ENCODE peak calls at places on chromosomes 11 and 22, in four cellular contexts. J is HTR-8/SVneo, U is NCI-H774, V is sigmoid colon. N is an unnamed sample.

GRCh38 chr22:23500508-23501208 is 79.4 kb downstream of the IGLL1 start:
- DNase-seq in U (no peak), V (peak), J (no peak), N (no peak)

GRCh38 chr11:12453243-12453642 is 75.9 kb downstream of the PARVA start:
- DNase-seq in U (no peak), J (no peak), V (no peak), N (no peak)

GRCh38 chr22:23261900-23262450 is 81.7 kb downstream of the BCR start:
- DNase-seq in U (no peak), J (no peak), V (no peak), N (no peak)

GRCh38 chr11:73004088-73004487 is 138.0 kb downstream of the FCHSD2 start:
- DNase-seq in U (no peak), J (no peak), V (no peak), N (no peak)

GRCh38 chr11:130582176-130582575 is 133.7 kb downstream of the ADAMTS15 start:
- DNase-seq in J (no peak), U (no peak), V (no peak), N (no peak)

GRCh38 chr22:41563051-41563711 is 2.4 kb downstream of the CSDC2 start:
- DNase-seq in J (peak), V (no peak), U (no peak), N (peak)

GRCh38 chr11:24437123-24437522 is 59.7 kb upstream of the LUZP2 start:
- DNase-seq in V (no peak), U (no peak), J (no peak), N (no peak)

GRCh38 chr22:47625013-47625385 is 862.5 kb downstream of the TBC1D22A start:
- DNase-seq in J (no peak), U (no peak), V (peak), N (no peak)

GRCh38 chr11:35250631-35251030 is 111.7 kb downstream of the CD44 start:
- DNase-seq in U (no peak), V (no peak), J (no peak), N (no peak)

GRCh38 chr11:78961938-78962701 is 387.5 kb upstream of the NARS2 start:
- DNase-seq in J (no peak), U (peak), V (no peak), N (no peak)

GRCh38 chr11:100851584-100852152 is 164.6 kb downstream of the ARHGAP42 start:
- DNase-seq in J (no peak), V (no peak), U (no peak), N (no peak)

GRCh38 chr11:1281974-1282365 is 27.5 kb downstream of the TOLLIP start:
- DNase-seq in V (no peak), U (no peak), J (no peak), N (no peak)

GRCh38 chr11:115699733-115700132 is 195.5 kb upstream of the CADM1 start:
- DNase-seq in J (no peak), V (peak), U (no peak), N (no peak)

GRCh38 chr11:65479184-65480145 is 19.4 kb upstream of the MALAT1 start:
- DNase-seq in J (no peak), U (peak), V (peak), N (no peak)

GRCh38 chr11:33774356-33775063 is at the start of gene FBXO3:
- DNase-seq in V (peak), U (peak), J (peak), N (peak)

GRCh38 chr22:46033256-46034200 is 56.6 kb upstream of the WNT7B start:
- DNase-seq in V (no peak), J (no peak), U (no peak), N (no peak)

GRCh38 chr11:70517996-70518907 is 119.9 kb downstream of the CTTN start:
- DNase-seq in J (no peak), U (no peak), V (no peak), N (peak)

GRCh38 chr22:20238567-20239062 is 29.5 kb downstream of the RTN4R start:
- DNase-seq in J (peak), V (no peak), U (peak), N (no peak)

GRCh38 chr11:37402663-37403062 is 804.6 kb upstream of the RAG2 start:
- DNase-seq in U (no peak), V (no peak), J (no peak), N (no peak)

GRCh38 chr11:67266424-67267187 is at the start of gene GRK2:
- DNase-seq in J (peak), U (peak), V (peak), N (no peak)

GRCh38 chr22:17035246-17035645 is 27.2 kb upstream of the GAB4 start:
- DNase-seq in V (no peak), J (no peak), U (no peak), N (no peak)

GRCh38 chr22:43508489-43508888 is 96.7 kb downstream of the MPPED1 start:
- DNase-seq in J (no peak), U (no peak), V (no peak), N (no peak)

GRCh38 chr11:63680842-63681207 is 475 bp upstream of the RTN3 start:
- DNase-seq in U (peak), V (no peak), J (peak), N (no peak)

GRCh38 chr22:22884888-22885840 is 2.5 kb upstream of the IGLL5 start:
- DNase-seq in U (no peak), V (no peak), J (no peak), N (no peak)

GRCh38 chr11:30346068-30346688 is 23.3 kb downstream of the ARL14EP start:
- DNase-seq in V (no peak), U (peak), J (peak), N (peak)

GRCh38 chr11:2251138-2251537 is 19.2 kb downstream of the ASCL2 start:
- DNase-seq in U (no peak), V (peak), J (no peak), N (no peak)

GRCh38 chr22:38724926-38725571 is 19.3 kb downstream of the GTPBP1 start:
- DNase-seq in V (peak), J (no peak), U (no peak), N (no peak)

GRCh38 chr11:1559103-1559951 is 12.7 kb downstream of the DUSP8 start:
- DNase-seq in V (peak), U (no peak), J (peak), N (no peak)

GRCh38 chr11:65588199-65589054 is 7.2 kb downstream of the KCNK7 start:
- DNase-seq in J (peak), V (peak), U (peak), N (no peak)

GRCh38 chr11:13480198-13480597 is 15.6 kb downstream of the PTH start:
- DNase-seq in J (no peak), U (no peak), V (no peak), N (no peak)

GRCh38 chr11:77188323-77188911 is 60.4 kb downstream of the MYO7A start:
- DNase-seq in J (peak), V (peak), U (peak), N (peak)

GRCh38 chr22:25709758-25710157 is 32.2 kb upstream of the MYO18B start:
- DNase-seq in U (no peak), V (no peak), J (no peak), N (no peak)

GRCh38 chr11:79084382-79084781 is 356.4 kb downstream of the TENM4 start:
- DNase-seq in J (no peak), U (no peak), V (no peak), N (no peak)

GRCh38 chr22:17974087-17974486 is 50.3 kb downstream of the MICAL3 start:
- DNase-seq in V (no peak), U (no peak), J (no peak), N (no peak)

GRCh38 chr11:33734441-33735165 is 1.6 kb downstream of the CD59 start:
- DNase-seq in V (no peak), U (no peak), J (no peak), N (no peak)

GRCh38 chr11:82577246-82577645 is 156.4 kb downstream of the FAM181B start:
- DNase-seq in J (no peak), U (no peak), V (no peak), N (no peak)